ENCODE peak calls at places on chromosomes 6 and 20, in five cellular contexts. N is PC-9, E is cardiac muscle cell, M is BJ, L is gastrocnemius medialis. R is an unnamed sample. For H3K36me3, the result is how much of the 10 kb centered on the place peaks cover.

GRCh38 chr6:130303436-130303835 is 62.4 kb upstream of the TMEM200A start:
- DNase-seq in L (no peak), N (no peak), E (no peak), M (peak), R (no peak)

GRCh38 chr20:9927224-9927623 is 88.3 kb upstream of the PAK5 start:
- DNase-seq in M (no peak), E (no peak), N (no peak), L (no peak), R (no peak)

GRCh38 chr6:134199848-134200606 is 117.9 kb downstream of the SGK1 start:
- DNase-seq in N (peak), L (no peak), E (no peak), M (no peak), R (no peak)

GRCh38 chr6:106511274-106512047 is 117.8 kb downstream of the RTN4IP1 start:
- DNase-seq in N (peak), M (no peak), L (no peak), E (peak), R (no peak)

GRCh38 chr6:25279748-25280616 is 808 bp downstream of the CARMIL1 start:
- DNase-seq in M (no peak), N (peak), E (peak), L (no peak), R (no peak)

GRCh38 chr20:56181593-56181992 is 66.9 kb upstream of the MC3R start:
- DNase-seq in N (no peak), M (no peak), L (no peak), E (no peak), R (no peak)

GRCh38 chr20:46640536-46641311 is 10.5 kb downstream of the SLC13A3 start:
- DNase-seq in N (no peak), L (no peak), M (no peak), E (no peak), R (no peak)

GRCh38 chr20:37948956-37949355 is 46.0 kb downstream of the VSTM2L start:
- DNase-seq in M (no peak), L (no peak), E (no peak), N (no peak), R (no peak)

GRCh38 chr6:30821862-30822784 is 62.2 kb upstream of the DDR1 start:
- DNase-seq in N (peak), L (no peak), M (no peak), E (peak), R (no peak)

GRCh38 chr6:157761926-157762325 is 61.1 kb upstream of the SNX9 start:
- DNase-seq in L (no peak), E (no peak), N (no peak), M (no peak), R (no peak)

GRCh38 chr6:157764346-157765068 is 58.5 kb upstream of the SNX9 start:
- DNase-seq in N (peak), E (peak), L (peak), M (peak), R (peak)

GRCh38 chr6:157763894-157764345 is 59.1 kb upstream of the SNX9 start:
- DNase-seq in E (no peak), L (no peak), M (no peak), N (no peak), R (no peak)

GRCh38 chr6:157762636-157763035 is 60.4 kb upstream of the SNX9 start:
- DNase-seq in L (no peak), N (no peak), M (no peak), E (no peak), R (no peak)

GRCh38 chr6:157763129-157763893 is 59.7 kb upstream of the SNX9 start:
- DNase-seq in L (no peak), M (no peak), N (peak), E (no peak), R (peak)
- H3K4me3 ChIP-seq in L (no peak), M (no peak), N (no peak), E (no peak), R (no peak)

GRCh38 chr20:35729836-35730582 is 12.1 kb downstream of the RBM39 start:
- DNase-seq in M (no peak), N (no peak), L (no peak), E (no peak), R (no peak)

GRCh38 chr20:35731469-35731788 is 10.6 kb downstream of the RBM39 start:
- DNase-seq in N (no peak), L (no peak), M (no peak), E (no peak), R (no peak)

GRCh38 chr20:35732644-35732982 is 9.4 kb downstream of the RBM39 start:
- DNase-seq in E (no peak), N (no peak), L (no peak), M (no peak), R (no peak)

GRCh38 chr20:35730583-35731468 is 11.2 kb downstream of the RBM39 start:
- DNase-seq in N (no peak), E (no peak), M (no peak), L (no peak), R (no peak)

GRCh38 chr20:35731862-35732643 is 10.0 kb downstream of the RBM39 start:
- DNase-seq in E (no peak), M (no peak), L (no peak), N (no peak), R (no peak)
- H3K36me3 ChIP-seq in E (half or more), M (under half), L (under half), N (half or more), R (under half)

GRCh38 chr6:105280033-105280432 is 100.2 kb upstream of the POPDC3 start:
- DNase-seq in E (no peak), M (no peak), L (peak), N (no peak), R (no peak)
- H3K4me3 ChIP-seq in E (no peak), M (no peak), L (peak), N (no peak), R (no peak)

GRCh38 chr6:125299257-125299656 is 2.5 kb downstream of the HDDC2 start:
- DNase-seq in N (no peak), E (no peak), L (no peak), M (no peak), R (no peak)

GRCh38 chr6:125294925-125295324 is 6.8 kb downstream of the HDDC2 start:
- DNase-seq in L (no peak), E (no peak), M (no peak), N (no peak), R (no peak)

GRCh38 chr6:125293587-125293986 is 8.2 kb downstream of the HDDC2 start:
- DNase-seq in M (no peak), E (no peak), N (no peak), L (no peak), R (no peak)

GRCh38 chr6:125294036-125294435 is 7.7 kb downstream of the HDDC2 start:
- DNase-seq in M (peak), L (no peak), N (no peak), E (no peak), R (no peak)

DNA sequence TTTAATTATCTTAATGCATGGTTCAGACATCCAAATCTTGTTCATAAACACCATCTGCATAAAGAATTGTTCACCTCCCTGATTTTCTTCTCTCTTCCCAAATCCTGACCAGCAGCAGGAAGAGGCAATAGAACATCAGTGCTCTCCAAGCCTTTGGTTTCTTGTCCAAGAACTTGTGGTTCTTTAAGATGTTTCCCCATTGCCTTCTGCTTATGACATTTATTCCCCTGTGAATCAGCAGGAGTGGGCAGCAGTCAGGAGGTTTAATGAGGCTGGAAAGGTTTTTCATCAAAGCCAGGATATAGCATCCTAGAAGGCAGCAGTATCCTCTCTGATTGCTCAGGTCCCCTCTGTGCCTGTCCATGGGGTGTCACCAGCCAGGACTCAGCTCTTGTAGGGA is 5.3 kb downstream of the HDDC2 start:
- DNase-seq in M (no peak), L (no peak), E (no peak), N (no peak), R (no peak)
- H3K36me3 ChIP-seq in M (under half), L (under half), E (under half), N (half or more), R (under half)

GRCh38 chr20:31712564-31713311 is 9.9 kb downstream of the BCL2L1 start:
- DNase-seq in L (peak), N (peak), M (no peak), E (peak), R (peak)
- H3K4me3 ChIP-seq in L (peak), N (peak), M (peak), E (no peak), R (no peak)

GRCh38 chr6:3725145-3726015 is 26.1 kb downstream of the PXDC1 start:
- DNase-seq in M (no peak), N (no peak), L (no peak), E (no peak), R (no peak)
- H3K36me3 ChIP-seq in M (under half), N (under half), L (under half), E (under half), R (under half)